ENCODE peak calls at places on chromosome 16, in five cellular contexts. T is spleen, I is H1, L is HepG2, Y is HCT116. Z is an unnamed sample.

GRCh38 chr16:28597692-28598261 is 927 bp upstream of the SULT1A2 start:
- DNase-seq in T (peak; percentile 73), L (peak; percentile 91), I (no peak), Y (no peak), Z (no peak)

GRCh38 chr16:63361032-63361624 is 1324.9 kb upstream of the CDH8 start:
- DNase-seq in T (no peak), L (peak; percentile 46), Y (peak; percentile 15), I (no peak), Z (peak; percentile 56)

GRCh38 chr16:11250786-11251524 is 5.0 kb downstream of the SOCS1 start:
- DNase-seq in I (no peak), Y (no peak), T (no peak), L (no peak), Z (no peak)

GRCh38 chr16:89864421-89864820 is 9.0 kb upstream of the TCF25 start:
- DNase-seq in Y (peak; percentile 21), T (no peak), I (no peak), L (no peak), Z (peak; percentile 53)

GRCh38 chr16:5640883-5641282 is 543.3 kb upstream of the EEF2KMT start:
- DNase-seq in L (no peak), I (no peak), Y (no peak), T (no peak), Z (no peak)

GRCh38 chr16:14186007-14186953 is 115.2 kb downstream of the MRTFB start:
- DNase-seq in L (no peak), Y (no peak), I (peak; percentile 63), T (no peak), Z (peak; percentile 78)

GRCh38 chr16:57503366-57503765 is 17.1 kb upstream of the DOK4 start:
- DNase-seq in Y (no peak), I (no peak), T (no peak), L (no peak), Z (no peak)

GRCh38 chr16:3444032-3444388 is 530 bp downstream of the NAA60 start:
- DNase-seq in I (no peak), L (peak; percentile 72), Y (peak; percentile 39), T (no peak), Z (peak; percentile 87)

GRCh38 chr16:83901101-83901500 is 2.2 kb downstream of the MLYCD start:
- DNase-seq in T (no peak), L (no peak), I (no peak), Y (no peak), Z (no peak)

GRCh38 chr16:8972843-8973586 is 9.3 kb upstream of the USP7 start:
- DNase-seq in Y (no peak), L (no peak), I (no peak), T (no peak), Z (no peak)

GRCh38 chr16:57507414-57508083 is 21.3 kb upstream of the DOK4 start:
- DNase-seq in L (no peak), T (no peak), I (no peak), Y (no peak), Z (no peak)

GRCh38 chr16:83899272-83899897 is 470 bp downstream of the MLYCD start:
- DNase-seq in T (peak; percentile 90), L (no peak), I (peak; percentile 76), Y (no peak), Z (peak; percentile 75)

GRCh38 chr16:56882077-56882476 is 17.1 kb downstream of the SLC12A3 start:
- DNase-seq in T (no peak), I (no peak), L (no peak), Y (no peak), Z (no peak)

GRCh38 chr16:75589301-75589700 is 23.1 kb downstream of the GABARAPL2 start:
- DNase-seq in L (no peak), T (no peak), I (no peak), Y (no peak), Z (no peak)

GRCh38 chr16:50816901-50817555 is 75.1 kb downstream of the CYLD start:
- DNase-seq in T (no peak), I (peak; percentile 24), L (no peak), Y (no peak), Z (no peak)

GRCh38 chr16:89596061-89596689 is 17.3 kb upstream of the DPEP1 start:
- DNase-seq in Y (no peak), T (no peak), I (no peak), L (no peak), Z (no peak)

GRCh38 chr16:3577302-3577752 is at the start of gene NLRC3:
- DNase-seq in Y (no peak), I (no peak), T (peak; percentile 84), L (no peak), Z (peak; percentile 22)

GRCh38 chr16:24851700-24852099 is 5.9 kb downstream of the SLC5A11 start:
- DNase-seq in Y (no peak), I (no peak), T (no peak), L (no peak), Z (peak; percentile 54)

GRCh38 chr16:23061669-23062068 is 87.6 kb downstream of the USP31 start:
- DNase-seq in I (no peak), Y (no peak), T (no peak), L (no peak), Z (no peak)

DNA sequence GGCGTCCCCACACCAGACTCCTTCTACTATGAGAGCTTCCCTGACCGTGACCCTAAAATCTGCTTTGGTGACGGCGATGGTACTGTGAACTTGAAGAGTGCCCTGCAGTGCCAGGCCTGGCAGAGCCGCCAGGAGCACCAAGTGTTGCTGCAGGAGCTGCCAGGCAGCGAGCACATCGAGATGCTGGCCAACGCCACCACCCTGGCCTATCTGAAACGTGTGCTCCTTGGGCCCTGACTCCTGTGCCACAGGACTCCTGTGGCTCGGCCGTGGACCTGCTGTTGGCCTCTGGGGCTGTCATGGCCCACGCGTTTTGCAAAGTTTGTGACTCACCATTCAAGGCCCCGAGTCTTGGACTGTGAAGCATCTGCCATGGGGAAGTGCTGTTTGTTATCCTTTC is 4.9 kb upstream of the SLC7A6 start:
- DNase-seq in T (no peak), L (no peak), I (no peak), Y (no peak), Z (no peak)
- H3K4me1 ChIP-seq in T (peaks cover 39% of the 10 kb centered on the region), L (peaks cover 44% of the 10 kb centered on the region), I (no peaks in the 10 kb centered on the region), Y (peaks cover 6% of the 10 kb centered on the region), Z (peaks cover 12% of the 10 kb centered on the region)

GRCh38 chr16:2163211-2163881 is 7.8 kb downstream of the TRAF7 start:
- DNase-seq in L (peak; percentile 49), T (no peak), Y (no peak), I (no peak), Z (no peak)
- TF ChIP-seq POLR2AphosphoS5 in L (no peak), T (no peak), Y (peak; percentile 32), I (no peak), Z (no peak)

GRCh38 chr16:69324585-69325253 is 5.7 kb downstream of the PDF start:
- DNase-seq in L (no peak), T (peak; percentile 40), I (no peak), Y (no peak), Z (no peak)
- H3K4me1 ChIP-seq in L (peaks cover 55% of the 10 kb centered on the region), T (peaks cover 57% of the 10 kb centered on the region), I (peaks cover 14% of the 10 kb centered on the region), Y (peaks cover 11% of the 10 kb centered on the region), Z (peaks cover 16% of the 10 kb centered on the region)

DNA sequence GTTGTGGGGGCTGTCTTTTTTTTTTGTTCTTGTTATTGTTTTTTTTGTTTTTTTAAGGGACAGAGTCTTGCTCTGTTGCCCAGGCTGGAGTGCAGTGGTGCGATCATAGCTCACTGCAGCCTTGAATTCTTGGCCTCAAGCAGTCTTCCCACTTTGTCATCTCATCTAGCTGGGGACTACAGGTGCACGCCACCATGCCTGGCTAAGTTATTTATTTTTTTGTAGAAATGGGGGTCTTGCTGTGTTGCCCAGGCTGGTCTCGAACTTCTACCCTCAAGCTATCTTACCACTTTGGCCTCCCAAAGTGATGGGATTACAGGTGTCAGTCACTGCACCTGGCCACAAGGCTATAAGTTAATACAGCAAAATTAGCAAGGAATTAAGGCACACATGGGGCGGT is 101.7 kb downstream of the ABCC1 start:
- DNase-seq in I (no peak), Y (no peak), T (no peak), L (no peak), Z (no peak)
- TF ChIP-seq POLR2AphosphoS5 in I (no peak), Y (no peak), T (no peak), L (no peak), Z (no peak)

GRCh38 chr16:73058221-73058615 is 10.3 kb upstream of the ZFHX3 start:
- DNase-seq in I (peak; percentile 65), L (no peak), Y (no peak), T (peak; percentile 89), Z (peak; percentile 45)
- H3K4me1 ChIP-seq in I (peaks cover 40% of the 10 kb centered on the region), L (peaks cover 53% of the 10 kb centered on the region), Y (peaks cover 36% of the 10 kb centered on the region), T (peaks cover 60% of the 10 kb centered on the region), Z (peaks cover 61% of the 10 kb centered on the region)

GRCh38 chr16:85567101-85567866 is 45.8 kb upstream of the GSE1 start:
- DNase-seq in I (peak; percentile 56), T (no peak), L (no peak), Y (no peak), Z (no peak)

GRCh38 chr16:85570213-85570734 is 42.8 kb upstream of the GSE1 start:
- DNase-seq in I (no peak), T (no peak), Y (peak; percentile 56), L (no peak), Z (no peak)

GRCh38 chr16:85569615-85570212 is 43.4 kb upstream of the GSE1 start:
- DNase-seq in T (peak; percentile 88), I (no peak), L (no peak), Y (no peak), Z (no peak)

GRCh38 chr16:85569039-85569614 is 44.0 kb upstream of the GSE1 start:
- DNase-seq in T (no peak), Y (no peak), L (no peak), I (no peak), Z (no peak)

GRCh38 chr16:85568519-85568918 is 44.6 kb upstream of the GSE1 start:
- DNase-seq in T (no peak), L (no peak), I (no peak), Y (no peak), Z (no peak)
- TF ChIP-seq POLR2AphosphoS5 in T (peak; percentile 19), L (no peak), I (no peak), Y (no peak), Z (no peak)

GRCh38 chr16:81478876-81479496 is 34.4 kb downstream of the CMIP start:
- DNase-seq in L (no peak), I (no peak), T (peak; percentile 91), Y (no peak), Z (peak; percentile 90)
- H3K4me1 ChIP-seq in L (peaks cover 79% of the 10 kb centered on the region), I (peaks cover 9% of the 10 kb centered on the region), T (peaks cover 100% of the 10 kb centered on the region), Y (peaks cover 5% of the 10 kb centered on the region), Z (peaks cover 43% of the 10 kb centered on the region)

DNA sequence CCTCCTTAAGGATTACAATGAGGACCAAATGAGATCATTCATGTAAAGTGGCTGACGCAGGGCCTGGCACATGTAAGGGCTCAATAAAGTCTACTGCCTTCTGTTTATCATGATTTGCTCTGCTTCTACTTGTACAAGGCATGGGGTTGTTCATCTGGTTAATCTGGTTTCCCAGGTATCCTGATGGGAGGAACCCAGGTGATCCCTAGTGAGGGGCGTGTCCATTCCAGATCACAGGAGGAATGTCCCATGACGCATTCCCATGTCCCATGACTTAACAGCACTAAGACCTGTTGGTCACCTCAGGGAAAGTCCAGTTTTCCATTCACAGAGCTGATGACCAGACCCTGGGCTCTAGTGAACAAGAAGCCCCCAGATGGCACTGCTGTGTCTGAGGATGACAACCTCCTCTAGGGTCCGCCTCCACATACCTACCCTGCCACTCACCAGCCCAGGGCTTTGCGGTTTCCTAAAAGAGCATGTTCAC is 11.5 kb upstream of the TPPP3 start:
- DNase-seq in Y (peak; percentile 89), L (no peak), I (no peak), T (no peak), Z (no peak)
- TF ChIP-seq POLR2AphosphoS5 in Y (peak; percentile 54), L (no peak), I (no peak), T (no peak), Z (no peak)

DNA sequence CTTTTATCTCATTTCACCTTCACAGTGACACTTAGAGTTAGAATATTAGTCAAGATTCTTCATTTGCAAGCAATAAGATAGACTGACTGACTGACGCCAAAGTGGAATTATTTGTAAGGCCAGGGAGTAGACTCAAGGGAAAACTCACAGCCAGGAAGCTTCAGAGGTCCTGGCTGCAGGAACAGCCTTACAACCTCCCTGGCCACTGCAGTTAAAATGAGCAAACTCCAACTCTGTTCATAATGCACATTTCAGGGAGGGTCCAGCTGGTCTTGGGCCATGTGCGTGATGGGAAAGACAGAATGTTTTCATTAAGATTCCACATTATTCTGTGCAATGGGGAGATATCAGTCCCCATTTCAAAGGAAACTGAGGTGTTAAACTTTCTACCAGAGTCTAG is 9.9 kb downstream of the CAPNS2 start:
- DNase-seq in L (no peak), T (no peak), I (no peak), Y (no peak), Z (no peak)
- H3K4me1 ChIP-seq in L (peaks cover 3% of the 10 kb centered on the region), T (no peaks in the 10 kb centered on the region), I (no peaks in the 10 kb centered on the region), Y (no peaks in the 10 kb centered on the region), Z (no peaks in the 10 kb centered on the region)